ENCODE peak calls at places on chromosomes 1 and 21, in five cellular contexts. B is M059J, V is NCI-H510A treated with DMSO at 0.1 percent for 48 hours, W is Caki2, S is amniotic stem cell. U is an unnamed sample.
A peak's percentile ranks its signal among the peaks of the same experiment; 100 is the strongest.

GRCh38 chr1:58264462-58264861 is 282.1 kb downstream of the OMA1 start:
- DNase-seq in B (peak; percentile 24), S (no peak), V (no peak), W (no peak), U (no peak)

GRCh38 chr1:227540170-227541098 is 22.9 kb upstream of the ZNF678 start:
- DNase-seq in V (no peak), B (no peak), S (no peak), W (no peak), U (no peak)

GRCh38 chr1:197733324-197733723 is 42.0 kb downstream of the DENND1B start:
- DNase-seq in W (no peak), V (no peak), S (no peak), B (no peak), U (no peak)

GRCh38 chr1:232726048-232726779 is 79.0 kb upstream of the MAP10 start:
- DNase-seq in W (no peak), S (peak; percentile 20), V (no peak), B (peak; percentile 99), U (no peak)

GRCh38 chr1:17186216-17186894 is 18.6 kb upstream of the PADI1 start:
- DNase-seq in V (no peak), B (no peak), W (no peak), S (no peak), U (no peak)

GRCh38 chr1:207815913-207816312 is 64.1 kb downstream of the CD46 start:
- DNase-seq in S (no peak), B (peak; percentile 89), V (no peak), W (no peak), U (no peak)

GRCh38 chr1:53069663-53070327 is 7.8 kb downstream of the PODN start:
- DNase-seq in S (no peak), B (no peak), V (no peak), W (no peak), U (no peak)

GRCh38 chr1:9291914-9292360 is 757 bp upstream of the SPSB1 start:
- DNase-seq in S (no peak), V (no peak), W (peak; percentile 32), B (peak; percentile 54), U (peak; percentile 39)

GRCh38 chr1:218521414-218522169 is 176.5 kb downstream of the TGFB2 start:
- DNase-seq in B (peak; percentile 63), W (no peak), S (no peak), V (peak; percentile 48), U (no peak)

GRCh38 chr1:228837817-228838716 is 102.8 kb downstream of the RHOU start:
- DNase-seq in B (peak; percentile 95), W (peak; percentile 98), V (no peak), S (peak; percentile 36), U (peak; percentile 82)

GRCh38 chr1:55310517-55310927 is 95.4 kb upstream of the USP24 start:
- DNase-seq in S (peak; percentile 91), V (no peak), B (peak; percentile 99), W (peak; percentile 80), U (peak; percentile 77)

GRCh38 chr1:182599339-182599738 is 4.8 kb downstream of the RGS16 start:
- DNase-seq in B (no peak), V (no peak), W (no peak), S (no peak), U (no peak)

GRCh38 chr21:41095983-41096382 is 72.0 kb upstream of the BACE2 start:
- DNase-seq in B (no peak), S (no peak), W (no peak), V (no peak), U (no peak)

GRCh38 chr1:234611153-234611798 is 1.3 kb upstream of the IRF2BP2 start:
- DNase-seq in B (peak; percentile 93), W (peak; percentile 91), V (peak; percentile 94), S (peak; percentile 54), U (peak; percentile 58)

GRCh38 chr1:209837671-209838070 is 9.9 kb downstream of the UTP25 start:
- DNase-seq in V (no peak), B (no peak), W (no peak), S (no peak), U (no peak)

GRCh38 chr1:92662048-92662447 is 122.9 kb downstream of the EVI5 start:
- DNase-seq in B (no peak), W (no peak), S (no peak), V (no peak), U (no peak)

GRCh38 chr1:169138866-169139670 is 32.6 kb downstream of the ATP1B1 start:
- DNase-seq in V (no peak), S (no peak), B (no peak), W (no peak), U (no peak)

GRCh38 chr1:19091539-19091938 is 118.5 kb downstream of the UBR4 start:
- DNase-seq in V (no peak), B (no peak), S (no peak), W (no peak), U (no peak)

GRCh38 chr21:32392299-32392879 is 423 bp downstream of the URB1 start:
- DNase-seq in S (no peak), V (no peak), B (peak; percentile 39), W (peak; percentile 4), U (no peak)

GRCh38 chr21:42214921-42215320 is 4.0 kb upstream of the ABCG1 start:
- DNase-seq in V (no peak), B (no peak), S (no peak), W (no peak), U (no peak)

GRCh38 chr1:111778066-111778465 is 22.4 kb downstream of the DDX20 start:
- DNase-seq in V (no peak), W (no peak), B (no peak), S (no peak), U (no peak)

GRCh38 chr1:111833334-111833733 is 77.6 kb downstream of the DDX20 start:
- DNase-seq in B (peak; percentile 6), S (no peak), W (no peak), V (no peak), U (no peak)